ENCODE peak calls at places on chromosome 10, in ten cellular contexts. One of them, this sample, is unnamed.

GRCh38 chr10:47140752-47141348 is 159.1 kb upstream of the GDF10 start:
- DNase-seq in type B pancreatic cell: no peak
- DNase-seq in HFFc6: no peak
- DNase-seq in retinal pigment epithelial cell: no peak
- DNase-seq in RWPE1: no peak
- DNase-seq in WERI-Rb-1: no peak
- DNase-seq in dorsolateral prefrontal cortex: no peak
- DNase-seq in kidney epithelial cell: no peak
- DNase-seq in left lung: no peak
- DNase-seq in upper lobe of right lung: no peak
- DNase-seq in this sample: no peak

GRCh38 chr10:121413951-121414350 is 184.3 kb downstream of the FGFR2 start:
- DNase-seq in upper lobe of right lung: no peak
- DNase-seq in WERI-Rb-1: no peak
- DNase-seq in HFFc6: no peak
- DNase-seq in retinal pigment epithelial cell: no peak
- DNase-seq in left lung: no peak
- DNase-seq in kidney epithelial cell: no peak
- DNase-seq in RWPE1: no peak
- DNase-seq in dorsolateral prefrontal cortex: no peak
- DNase-seq in type B pancreatic cell: no peak
- DNase-seq in this sample: no peak

GRCh38 chr10:126393076-126393475 is 4.8 kb upstream of the ADAM12 start:
- DNase-seq in upper lobe of right lung: no peak
- DNase-seq in retinal pigment epithelial cell: no peak
- DNase-seq in HFFc6: no peak
- DNase-seq in WERI-Rb-1: no peak
- DNase-seq in left lung: no peak
- DNase-seq in RWPE1: no peak
- DNase-seq in type B pancreatic cell: no peak
- DNase-seq in kidney epithelial cell: no peak
- DNase-seq in dorsolateral prefrontal cortex: no peak
- DNase-seq in this sample: no peak

GRCh38 chr10:114458955-114459354 is 54.7 kb upstream of the AFAP1L2 start:
- DNase-seq in HFFc6: no peak
- DNase-seq in left lung: peak; percentile 76
- DNase-seq in WERI-Rb-1: peak; percentile 50
- DNase-seq in kidney epithelial cell: no peak
- DNase-seq in RWPE1: peak; percentile 41
- DNase-seq in dorsolateral prefrontal cortex: no peak
- DNase-seq in type B pancreatic cell: no peak
- DNase-seq in upper lobe of right lung: peak; percentile 73
- DNase-seq in retinal pigment epithelial cell: no peak
- DNase-seq in this sample: no peak

GRCh38 chr10:78892383-78893191 is 176.2 kb upstream of the ZMIZ1 start:
- DNase-seq in kidney epithelial cell: no peak
- DNase-seq in type B pancreatic cell: peak; percentile 29
- DNase-seq in HFFc6: no peak
- DNase-seq in left lung: no peak
- DNase-seq in dorsolateral prefrontal cortex: no peak
- DNase-seq in upper lobe of right lung: no peak
- DNase-seq in RWPE1: no peak
- DNase-seq in retinal pigment epithelial cell: no peak
- DNase-seq in WERI-Rb-1: no peak
- DNase-seq in this sample: no peak

GRCh38 chr10:53786236-53786635 is 1013.7 kb upstream of the MBL2 start:
- DNase-seq in upper lobe of right lung: no peak
- DNase-seq in HFFc6: no peak
- DNase-seq in kidney epithelial cell: no peak
- DNase-seq in left lung: no peak
- DNase-seq in dorsolateral prefrontal cortex: no peak
- DNase-seq in retinal pigment epithelial cell: no peak
- DNase-seq in RWPE1: no peak
- DNase-seq in WERI-Rb-1: peak; percentile 12
- DNase-seq in type B pancreatic cell: no peak
- DNase-seq in this sample: no peak

GRCh38 chr10:79404690-79405131 is 40.7 kb downstream of the ZCCHC24 start:
- DNase-seq in retinal pigment epithelial cell: no peak
- DNase-seq in kidney epithelial cell: no peak
- DNase-seq in left lung: peak; percentile 34
- DNase-seq in upper lobe of right lung: peak; percentile 46
- DNase-seq in WERI-Rb-1: no peak
- DNase-seq in RWPE1: no peak
- DNase-seq in HFFc6: no peak
- DNase-seq in type B pancreatic cell: no peak
- DNase-seq in dorsolateral prefrontal cortex: no peak
- DNase-seq in this sample: peak; percentile 77

GRCh38 chr10:93452143-93452542 is 30.0 kb downstream of the MYOF start:
- DNase-seq in dorsolateral prefrontal cortex: no peak
- DNase-seq in HFFc6: no peak
- DNase-seq in upper lobe of right lung: no peak
- DNase-seq in WERI-Rb-1: no peak
- DNase-seq in RWPE1: no peak
- DNase-seq in kidney epithelial cell: no peak
- DNase-seq in type B pancreatic cell: no peak
- DNase-seq in left lung: no peak
- DNase-seq in retinal pigment epithelial cell: no peak
- DNase-seq in this sample: no peak

GRCh38 chr10:113960617-113961260 is 82.9 kb upstream of the ADRB1 start:
- DNase-seq in dorsolateral prefrontal cortex: no peak
- DNase-seq in retinal pigment epithelial cell: no peak
- DNase-seq in type B pancreatic cell: no peak
- DNase-seq in HFFc6: no peak
- DNase-seq in left lung: no peak
- DNase-seq in kidney epithelial cell: peak; percentile 29
- DNase-seq in upper lobe of right lung: no peak
- DNase-seq in WERI-Rb-1: no peak
- DNase-seq in RWPE1: no peak
- DNase-seq in this sample: no peak

GRCh38 chr10:48656241-48656921 is 28.3 kb upstream of the WDFY4 start:
- DNase-seq in upper lobe of right lung: peak; percentile 97
- DNase-seq in HFFc6: peak; percentile 83
- DNase-seq in WERI-Rb-1: peak; percentile 90
- DNase-seq in kidney epithelial cell: peak; percentile 65
- DNase-seq in left lung: peak; percentile 100
- DNase-seq in retinal pigment epithelial cell: peak; percentile 46
- DNase-seq in dorsolateral prefrontal cortex: peak; percentile 76
- DNase-seq in RWPE1: peak; percentile 78
- DNase-seq in type B pancreatic cell: peak; percentile 93
- DNase-seq in this sample: no peak

GRCh38 chr10:96673318-96674099 is 46.8 kb downstream of the PIK3AP1 start:
- DNase-seq in left lung: no peak
- DNase-seq in WERI-Rb-1: no peak
- DNase-seq in upper lobe of right lung: peak; percentile 66
- DNase-seq in retinal pigment epithelial cell: no peak
- DNase-seq in type B pancreatic cell: no peak
- DNase-seq in RWPE1: no peak
- DNase-seq in HFFc6: no peak
- DNase-seq in kidney epithelial cell: peak; percentile 60
- DNase-seq in dorsolateral prefrontal cortex: no peak
- DNase-seq in this sample: no peak

GRCh38 chr10:43057831-43058340 is 19.0 kb upstream of the RET start:
- DNase-seq in retinal pigment epithelial cell: no peak
- DNase-seq in RWPE1: no peak
- DNase-seq in upper lobe of right lung: peak; percentile 29
- DNase-seq in left lung: peak; percentile 22
- DNase-seq in kidney epithelial cell: no peak
- DNase-seq in type B pancreatic cell: no peak
- DNase-seq in HFFc6: no peak
- DNase-seq in WERI-Rb-1: no peak
- DNase-seq in dorsolateral prefrontal cortex: no peak
- DNase-seq in this sample: peak; percentile 68

GRCh38 chr10:118216526-118217035 is 125.5 kb downstream of the FAM204A start:
- DNase-seq in HFFc6: no peak
- DNase-seq in upper lobe of right lung: no peak
- DNase-seq in dorsolateral prefrontal cortex: no peak
- DNase-seq in RWPE1: no peak
- DNase-seq in left lung: no peak
- DNase-seq in WERI-Rb-1: no peak
- DNase-seq in kidney epithelial cell: no peak
- DNase-seq in retinal pigment epithelial cell: no peak
- DNase-seq in type B pancreatic cell: no peak
- DNase-seq in this sample: no peak

GRCh38 chr10:131195116-131195515 is 116.4 kb downstream of the TCERG1L start:
- DNase-seq in dorsolateral prefrontal cortex: no peak
- DNase-seq in type B pancreatic cell: peak; percentile 50
- DNase-seq in upper lobe of right lung: peak; percentile 40
- DNase-seq in left lung: no peak
- DNase-seq in kidney epithelial cell: no peak
- DNase-seq in retinal pigment epithelial cell: no peak
- DNase-seq in RWPE1: no peak
- DNase-seq in WERI-Rb-1: no peak
- DNase-seq in HFFc6: no peak
- DNase-seq in this sample: no peak

GRCh38 chr10:67476201-67476600 is 219.8 kb downstream of the CTNNA3 start:
- DNase-seq in upper lobe of right lung: no peak
- DNase-seq in RWPE1: no peak
- DNase-seq in retinal pigment epithelial cell: no peak
- DNase-seq in HFFc6: no peak
- DNase-seq in WERI-Rb-1: no peak
- DNase-seq in left lung: no peak
- DNase-seq in kidney epithelial cell: no peak
- DNase-seq in type B pancreatic cell: no peak
- DNase-seq in dorsolateral prefrontal cortex: no peak
- DNase-seq in this sample: no peak

GRCh38 chr10:69863580-69863979 is 61.9 kb downstream of the COL13A1 start:
- DNase-seq in upper lobe of right lung: no peak
- DNase-seq in RWPE1: no peak
- DNase-seq in kidney epithelial cell: no peak
- DNase-seq in WERI-Rb-1: no peak
- DNase-seq in HFFc6: peak; percentile 65
- DNase-seq in dorsolateral prefrontal cortex: no peak
- DNase-seq in left lung: no peak
- DNase-seq in type B pancreatic cell: no peak
- DNase-seq in retinal pigment epithelial cell: no peak
- DNase-seq in this sample: no peak

GRCh38 chr10:69864321-69864720 is 62.6 kb downstream of the COL13A1 start:
- DNase-seq in RWPE1: peak; percentile 66
- DNase-seq in retinal pigment epithelial cell: no peak
- DNase-seq in left lung: no peak
- DNase-seq in type B pancreatic cell: no peak
- DNase-seq in upper lobe of right lung: no peak
- DNase-seq in dorsolateral prefrontal cortex: no peak
- DNase-seq in WERI-Rb-1: no peak
- DNase-seq in HFFc6: peak; percentile 95
- DNase-seq in kidney epithelial cell: peak; percentile 51
- DNase-seq in this sample: no peak

GRCh38 chr10:69862882-69863530 is 61.3 kb downstream of the COL13A1 start:
- DNase-seq in RWPE1: no peak
- DNase-seq in dorsolateral prefrontal cortex: no peak
- DNase-seq in kidney epithelial cell: no peak
- DNase-seq in type B pancreatic cell: no peak
- DNase-seq in left lung: no peak
- DNase-seq in retinal pigment epithelial cell: no peak
- DNase-seq in WERI-Rb-1: no peak
- DNase-seq in upper lobe of right lung: no peak
- DNase-seq in HFFc6: no peak
- DNase-seq in this sample: no peak

GRCh38 chr10:69860290-69860689 is 58.6 kb downstream of the COL13A1 start:
- DNase-seq in type B pancreatic cell: no peak
- DNase-seq in HFFc6: no peak
- DNase-seq in left lung: no peak
- DNase-seq in dorsolateral prefrontal cortex: no peak
- DNase-seq in upper lobe of right lung: no peak
- DNase-seq in RWPE1: no peak
- DNase-seq in retinal pigment epithelial cell: no peak
- DNase-seq in WERI-Rb-1: no peak
- DNase-seq in kidney epithelial cell: no peak
- DNase-seq in this sample: no peak

GRCh38 chr10:69861251-69862240 is 59.8 kb downstream of the COL13A1 start:
- DNase-seq in upper lobe of right lung: no peak
- DNase-seq in dorsolateral prefrontal cortex: no peak
- DNase-seq in HFFc6: peak; percentile 89
- DNase-seq in type B pancreatic cell: no peak
- DNase-seq in retinal pigment epithelial cell: peak; percentile 64
- DNase-seq in RWPE1: peak; percentile 88
- DNase-seq in left lung: no peak
- DNase-seq in kidney epithelial cell: peak; percentile 63
- DNase-seq in WERI-Rb-1: peak; percentile 43
- DNase-seq in this sample: no peak
- TF ChIP-seq CTCF in upper lobe of right lung: no peak
- TF ChIP-seq CTCF in dorsolateral prefrontal cortex: no peak
- TF ChIP-seq CTCF in HFFc6: peak; percentile 70
- TF ChIP-seq CTCF in type B pancreatic cell: peak; percentile 37
- TF ChIP-seq CTCF in retinal pigment epithelial cell: peak; percentile 62
- TF ChIP-seq CTCF in RWPE1: no peak
- TF ChIP-seq CTCF in left lung: no peak
- TF ChIP-seq CTCF in kidney epithelial cell: peak; percentile 46
- TF ChIP-seq CTCF in WERI-Rb-1: peak; percentile 59
- TF ChIP-seq CTCF in this sample: peak; percentile 67

DNA sequence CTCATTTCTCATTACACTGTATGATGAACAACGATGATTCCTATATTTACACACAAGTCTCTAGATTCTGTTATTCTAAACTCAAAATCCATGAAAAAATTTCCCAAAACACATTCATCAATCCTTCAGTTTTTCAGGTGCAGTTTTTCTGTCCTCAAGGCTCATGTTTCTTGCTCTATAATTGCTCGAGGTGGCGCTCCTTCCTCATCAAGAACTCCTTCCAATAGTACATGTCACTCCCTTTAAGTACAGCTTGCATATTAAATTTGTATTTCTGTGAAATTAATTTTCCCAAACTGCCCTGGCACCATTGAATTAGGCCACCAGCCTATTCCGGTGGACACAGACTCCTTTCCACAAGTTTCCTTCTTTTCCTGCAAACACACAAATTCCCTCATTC is 188.7 kb upstream of the MINDY3 start:
- DNase-seq in RWPE1: no peak
- DNase-seq in left lung: no peak
- DNase-seq in WERI-Rb-1: no peak
- DNase-seq in upper lobe of right lung: no peak
- DNase-seq in dorsolateral prefrontal cortex: no peak
- DNase-seq in HFFc6: no peak
- DNase-seq in retinal pigment epithelial cell: no peak
- DNase-seq in type B pancreatic cell: no peak
- DNase-seq in kidney epithelial cell: no peak
- DNase-seq in this sample: no peak
- TF ChIP-seq CTCF in RWPE1: no peak
- TF ChIP-seq CTCF in left lung: no peak
- TF ChIP-seq CTCF in WERI-Rb-1: no peak
- TF ChIP-seq CTCF in upper lobe of right lung: no peak
- TF ChIP-seq CTCF in dorsolateral prefrontal cortex: no peak
- TF ChIP-seq CTCF in HFFc6: no peak
- TF ChIP-seq CTCF in retinal pigment epithelial cell: no peak
- TF ChIP-seq CTCF in type B pancreatic cell: no peak
- TF ChIP-seq CTCF in kidney epithelial cell: no peak
- TF ChIP-seq CTCF in this sample: no peak

GRCh38 chr10:102112210-102112817 is 7.9 kb downstream of the LDB1 start:
- DNase-seq in HFFc6: no peak
- DNase-seq in WERI-Rb-1: no peak
- DNase-seq in upper lobe of right lung: no peak
- DNase-seq in left lung: no peak
- DNase-seq in type B pancreatic cell: no peak
- DNase-seq in kidney epithelial cell: no peak
- DNase-seq in RWPE1: no peak
- DNase-seq in dorsolateral prefrontal cortex: no peak
- DNase-seq in retinal pigment epithelial cell: no peak
- DNase-seq in this sample: no peak
- TF ChIP-seq CTCF in HFFc6: peak; percentile 36
- TF ChIP-seq CTCF in WERI-Rb-1: peak; percentile 22
- TF ChIP-seq CTCF in upper lobe of right lung: peak; percentile 17
- TF ChIP-seq CTCF in left lung: no peak
- TF ChIP-seq CTCF in type B pancreatic cell: peak; percentile 54
- TF ChIP-seq CTCF in kidney epithelial cell: peak; percentile 6
- TF ChIP-seq CTCF in RWPE1: no peak
- TF ChIP-seq CTCF in dorsolateral prefrontal cortex: no peak
- TF ChIP-seq CTCF in retinal pigment epithelial cell: peak; percentile 41
- TF ChIP-seq CTCF in this sample: peak; percentile 44

GRCh38 chr10:18607503-18607902 is 43.9 kb downstream of the NSUN6 start:
- DNase-seq in WERI-Rb-1: no peak
- DNase-seq in type B pancreatic cell: no peak
- DNase-seq in upper lobe of right lung: no peak
- DNase-seq in kidney epithelial cell: peak; percentile 32
- DNase-seq in dorsolateral prefrontal cortex: peak; percentile 22
- DNase-seq in left lung: no peak
- DNase-seq in retinal pigment epithelial cell: peak; percentile 40
- DNase-seq in HFFc6: peak; percentile 69
- DNase-seq in RWPE1: peak; percentile 71
- DNase-seq in this sample: no peak
- TF ChIP-seq CTCF in WERI-Rb-1: no peak
- TF ChIP-seq CTCF in type B pancreatic cell: no peak
- TF ChIP-seq CTCF in upper lobe of right lung: no peak
- TF ChIP-seq CTCF in kidney epithelial cell: no peak
- TF ChIP-seq CTCF in dorsolateral prefrontal cortex: no peak
- TF ChIP-seq CTCF in left lung: no peak
- TF ChIP-seq CTCF in retinal pigment epithelial cell: no peak
- TF ChIP-seq CTCF in HFFc6: no peak
- TF ChIP-seq CTCF in RWPE1: no peak
- TF ChIP-seq CTCF in this sample: no peak